ENCODE peak calls at places on chromosomes 7 and 10, in five cellular contexts. S, Q, K, U and E are unnamed samples.

GRCh38 chr7:28378574-28379149 is 33.7 kb upstream of the CREB5 start:
- DNase-seq in S (no peak), Q (no peak), K (no peak), U (peak), E (no peak)

GRCh38 chr7:26065652-26066051 is 86.3 kb upstream of the NFE2L3 start:
- DNase-seq in S (no peak), Q (no peak), K (no peak), U (no peak), E (no peak)

GRCh38 chr10:14128519-14128918 is 202.2 kb downstream of the FRMD4A start:
- DNase-seq in S (no peak), Q (no peak), K (no peak), U (no peak), E (no peak)

GRCh38 chr10:29119374-29119773 is 169.5 kb upstream of the LYZL1 start:
- DNase-seq in S (no peak), Q (no peak), K (no peak), U (peak), E (no peak)

GRCh38 chr7:42071372-42072261 is 165.4 kb downstream of the GLI3 start:
- DNase-seq in S (no peak), Q (peak), K (no peak), U (peak), E (peak)

GRCh38 chr10:110610308-110610774 is 33.8 kb upstream of the RBM20 start:
- DNase-seq in S (peak), Q (peak), K (no peak), U (peak), E (no peak)

GRCh38 chr10:31683682-31684081 is 244.9 kb downstream of the ARHGAP12 start:
- DNase-seq in S (no peak), Q (no peak), K (no peak), U (no peak), E (no peak)

GRCh38 chr7:107201795-107202450 is 33.1 kb downstream of the HBP1 start:
- DNase-seq in S (no peak), Q (no peak), K (no peak), U (peak), E (no peak)

GRCh38 chr10:21732067-21732772 is 198.2 kb downstream of the MLLT10 start:
- DNase-seq in S (peak), Q (peak), K (no peak), U (no peak), E (peak)

GRCh38 chr10:29886299-29886698 is 173.1 kb downstream of the JCAD start:
- DNase-seq in S (no peak), Q (no peak), K (no peak), U (no peak), E (no peak)

GRCh38 chr7:100720320-100720644 is at the start of gene EPO:
- DNase-seq in S (no peak), Q (no peak), K (no peak), U (no peak), E (no peak)

GRCh38 chr7:152459724-152460251 is 24.0 kb upstream of the KMT2C start:
- DNase-seq in S (no peak), Q (no peak), K (no peak), U (no peak), E (no peak)

GRCh38 chr7:128135275-128136214 is 104.3 kb upstream of the LRRC4 start:
- DNase-seq in S (peak), Q (peak), K (peak), U (peak), E (no peak)

GRCh38 chr7:148153611-148154010 is 437.0 kb upstream of the C7orf33 start:
- DNase-seq in S (no peak), Q (no peak), K (no peak), U (no peak), E (no peak)

GRCh38 chr7:66522518-66522917 is 106.2 kb upstream of the KCTD7 start:
- DNase-seq in S (no peak), Q (no peak), K (no peak), U (no peak), E (no peak)

GRCh38 chr10:47164126-47164799 is 135.7 kb upstream of the GDF10 start:
- DNase-seq in S (no peak), Q (no peak), K (no peak), U (peak), E (no peak)

GRCh38 chr10:91800756-91801155 is 2.5 kb downstream of the TNKS2 start:
- DNase-seq in S (no peak), Q (no peak), K (no peak), U (no peak), E (no peak)

GRCh38 chr10:129259128-129259527 is 207.9 kb upstream of the MGMT start:
- DNase-seq in S (no peak), Q (no peak), K (no peak), U (no peak), E (no peak)

GRCh38 chr7:54260868-54261475 is 281.2 kb upstream of the VSTM2A start:
- DNase-seq in S (no peak), Q (peak), K (no peak), U (peak), E (no peak)

GRCh38 chr7:44057849-44058758 is 7.3 kb downstream of the PGAM2 start:
- DNase-seq in S (no peak), Q (no peak), K (no peak), U (peak), E (no peak)

GRCh38 chr7:41190615-41191014 is 512.3 kb downstream of the INHBA start:
- DNase-seq in S (no peak), Q (no peak), K (no peak), U (no peak), E (no peak)

GRCh38 chr7:15891151-15891842 is 204.8 kb upstream of the MEOX2 start:
- DNase-seq in S (no peak), Q (no peak), K (no peak), U (no peak), E (peak)

GRCh38 chr7:102828291-102828690 is 79.5 kb downstream of the FAM185A start:
- DNase-seq in S (no peak), Q (no peak), K (no peak), U (no peak), E (no peak)

GRCh38 chr10:3720228-3721019 is 64.6 kb downstream of the KLF6 start:
- DNase-seq in S (no peak), Q (peak), K (no peak), U (peak), E (peak)

GRCh38 chr10:122206471-122207065 is 64.5 kb upstream of the BTBD16 start:
- DNase-seq in S (no peak), Q (no peak), K (no peak), U (peak), E (no peak)

GRCh38 chr10:8568401-8568800 is 513.9 kb downstream of the GATA3 start:
- DNase-seq in S (no peak), Q (no peak), K (no peak), U (no peak), E (no peak)

GRCh38 chr7:80659120-80660055 is 20.9 kb downstream of the CD36 start:
- DNase-seq in S (no peak), Q (peak), K (no peak), U (peak), E (no peak)